ENCODE peak calls at places on chromosomes 5 and 9, in six cellular contexts. K is adrenal gland, N is vagina, L is H54, A is Peyer's patch, X is sigmoid colon. T is an unnamed sample.

GRCh38 chr9:130215341-130216119 is 43.3 kb downstream of the NCS1 start:
- DNase-seq in N (no peak), L (no peak), K (peak), A (no peak), X (peak), T (no peak)

GRCh38 chr5:76180817-76181805 is 97.9 kb downstream of the SV2C start:
- DNase-seq in X (no peak), N (no peak), L (no peak), A (no peak), K (peak), T (no peak)

GRCh38 chr5:170296935-170297588 is 515 bp downstream of the LCP2 start:
- DNase-seq in X (no peak), N (no peak), L (no peak), A (no peak), K (no peak), T (peak)

GRCh38 chr9:93673844-93674334 is 97.5 kb downstream of the PHF2 start:
- DNase-seq in N (no peak), A (no peak), L (no peak), X (peak), K (peak), T (peak)

GRCh38 chr5:10194083-10194482 is 55.6 kb downstream of the ATPSCKMT start:
- DNase-seq in X (no peak), A (no peak), K (no peak), N (no peak), L (no peak), T (no peak)

GRCh38 chr5:153159611-153160010 is 330.9 kb upstream of the GRIA1 start:
- DNase-seq in N (no peak), X (no peak), A (no peak), L (no peak), K (no peak), T (no peak)

GRCh38 chr9:93134018-93134739 is at the start of gene NINJ1:
- DNase-seq in L (peak), N (peak), K (peak), A (peak), X (peak), T (peak)

GRCh38 chr9:86614871-86615849 is 260.9 kb upstream of the TUT7 start:
- DNase-seq in K (no peak), N (no peak), L (peak), A (no peak), X (no peak), T (no peak)

GRCh38 chr9:134793281-134793680 is 87.3 kb upstream of the FCN2 start:
- DNase-seq in L (no peak), X (no peak), K (no peak), A (no peak), N (no peak), T (no peak)

GRCh38 chr9:81393985-81394811 is 295.1 kb downstream of the TLE1 start:
- DNase-seq in X (peak), K (no peak), N (no peak), L (no peak), A (no peak), T (peak)

GRCh38 chr5:958701-959571 is 49.7 kb upstream of the NKD2 start:
- DNase-seq in L (no peak), K (no peak), A (no peak), N (no peak), X (no peak), T (peak)

GRCh38 chr5:51396797-51397196 is 13.5 kb downstream of the ISL1 start:
- DNase-seq in X (no peak), L (no peak), A (no peak), N (no peak), K (no peak), T (no peak)

GRCh38 chr5:116575635-116576042 is 1.0 kb upstream of the SEMA6A start:
- DNase-seq in X (no peak), A (no peak), L (no peak), K (peak), N (no peak), T (no peak)

GRCh38 chr5:2093859-2094615 is 211.3 kb upstream of the IRX4 start:
- DNase-seq in K (no peak), A (no peak), N (no peak), X (no peak), L (no peak), T (no peak)

GRCh38 chr5:383621-384020 is 59.4 kb upstream of the EXOC3 start:
- DNase-seq in A (peak), L (no peak), N (no peak), X (no peak), K (no peak), T (no peak)

GRCh38 chr5:34038430-34038829 is 4.6 kb downstream of the C1QTNF3 start:
- DNase-seq in A (no peak), K (no peak), N (no peak), L (no peak), X (no peak), T (no peak)

GRCh38 chr5:34968258-34968657 is 38.9 kb downstream of the DNAJC21 start:
- DNase-seq in L (no peak), A (no peak), N (no peak), K (no peak), X (no peak), T (no peak)

GRCh38 chr5:91521313-91521712 is 138.2 kb upstream of the ARRDC3 start:
- DNase-seq in L (no peak), A (no peak), K (no peak), N (no peak), X (no peak), T (no peak)

GRCh38 chr5:115888027-115888426 is 46.3 kb downstream of the AP3S1 start:
- DNase-seq in K (no peak), A (no peak), N (no peak), X (no peak), L (no peak), T (no peak)

GRCh38 chr5:88886756-88887741 is 4.1 kb upstream of the MEF2C start:
- DNase-seq in L (no peak), A (peak), K (no peak), X (no peak), N (no peak), T (peak)

GRCh38 chr5:73031839-73032238 is 76.0 kb downstream of the FCHO2 start:
- DNase-seq in A (no peak), N (no peak), L (no peak), X (no peak), K (peak), T (no peak)

GRCh38 chr9:36939655-36940578 is 94.2 kb downstream of the PAX5 start:
- DNase-seq in N (peak), X (no peak), A (no peak), K (no peak), L (no peak), T (no peak)

GRCh38 chr9:127280880-127281660 is 16.5 kb downstream of the GARNL3 start:
- DNase-seq in K (no peak), X (no peak), L (no peak), A (no peak), N (no peak), T (no peak)

GRCh38 chr5:87121315-87122170 is 146.1 kb upstream of the RASA1 start:
- DNase-seq in K (peak), X (no peak), N (no peak), L (no peak), A (peak), T (no peak)

GRCh38 chr5:74075900-74076484 is 450.0 kb downstream of the ARHGEF28 start:
- DNase-seq in N (no peak), A (no peak), L (no peak), K (no peak), X (no peak), T (no peak)

GRCh38 chr5:35853652-35854051 is 3.0 kb upstream of the IL7R start:
- DNase-seq in A (peak), L (no peak), X (no peak), N (no peak), K (peak), T (no peak)

GRCh38 chr5:90528704-90529233 is 615 bp downstream of the LYSMD3 start:
- DNase-seq in A (no peak), L (no peak), K (no peak), X (no peak), N (no peak), T (no peak)

GRCh38 chr5:33939863-33940262 is 3.7 kb downstream of the RXFP3 start:
- DNase-seq in K (no peak), X (no peak), A (no peak), L (peak), N (no peak), T (no peak)

GRCh38 chr9:20921362-20921761 is 110.1 kb downstream of the HACD4 start:
- DNase-seq in X (no peak), A (no peak), L (no peak), K (no peak), N (no peak), T (no peak)

GRCh38 chr5:12323637-12324229 is 419.5 kb upstream of the CTNND2 start:
- DNase-seq in K (no peak), L (no peak), A (no peak), X (no peak), N (no peak), T (no peak)

GRCh38 chr5:158080112-158080511 is 221.2 kb upstream of the CLINT1 start:
- DNase-seq in A (no peak), L (no peak), X (no peak), K (no peak), N (no peak), T (no peak)

GRCh38 chr5:78405820-78406750 is 45.7 kb downstream of the SCAMP1 start:
- DNase-seq in K (no peak), X (no peak), A (no peak), L (peak), N (no peak), T (no peak)

GRCh38 chr9:32468740-32469139 is 57.3 kb downstream of the RIGI start:
- DNase-seq in L (no peak), N (no peak), A (no peak), X (no peak), K (no peak), T (no peak)

GRCh38 chr5:127517480-127518318 is at the start of gene PRRC1:
- DNase-seq in X (peak), N (no peak), L (peak), A (peak), K (peak), T (peak)
- TF ChIP-seq POLR2A in X (no peak), N (no peak), L (peak), A (peak), K (peak), T (peak)

GRCh38 chr5:95960802-95961616 is 642 bp downstream of the ELL2 start:
- DNase-seq in K (peak), X (peak), L (no peak), N (peak), A (peak), T (peak)
- TF ChIP-seq POLR2A in K (no peak), X (peak), L (no peak), N (no peak), A (no peak), T (no peak)

GRCh38 chr5:110738503-110738811 is 350 bp upstream of the SLC25A46 start:
- DNase-seq in A (no peak), K (no peak), N (no peak), L (peak), X (no peak), T (no peak)

GRCh38 chr5:110736763-110737162 is 2.0 kb upstream of the SLC25A46 start:
- DNase-seq in K (no peak), L (no peak), A (no peak), N (no peak), X (no peak), T (no peak)

GRCh38 chr5:110735545-110735944 is 3.3 kb upstream of the SLC25A46 start:
- DNase-seq in K (no peak), L (no peak), N (no peak), X (no peak), A (no peak), T (no peak)

GRCh38 chr5:110734101-110734500 is 4.7 kb upstream of the SLC25A46 start:
- DNase-seq in K (no peak), X (no peak), L (no peak), N (no peak), A (no peak), T (no peak)

GRCh38 chr5:110738812-110739651 is at the start of gene SLC25A46:
- DNase-seq in K (peak), A (peak), X (peak), N (peak), L (peak), T (peak)
- TF ChIP-seq POLR2A in K (peak), A (peak), X (no peak), N (no peak), L (peak), T (peak)

DNA sequence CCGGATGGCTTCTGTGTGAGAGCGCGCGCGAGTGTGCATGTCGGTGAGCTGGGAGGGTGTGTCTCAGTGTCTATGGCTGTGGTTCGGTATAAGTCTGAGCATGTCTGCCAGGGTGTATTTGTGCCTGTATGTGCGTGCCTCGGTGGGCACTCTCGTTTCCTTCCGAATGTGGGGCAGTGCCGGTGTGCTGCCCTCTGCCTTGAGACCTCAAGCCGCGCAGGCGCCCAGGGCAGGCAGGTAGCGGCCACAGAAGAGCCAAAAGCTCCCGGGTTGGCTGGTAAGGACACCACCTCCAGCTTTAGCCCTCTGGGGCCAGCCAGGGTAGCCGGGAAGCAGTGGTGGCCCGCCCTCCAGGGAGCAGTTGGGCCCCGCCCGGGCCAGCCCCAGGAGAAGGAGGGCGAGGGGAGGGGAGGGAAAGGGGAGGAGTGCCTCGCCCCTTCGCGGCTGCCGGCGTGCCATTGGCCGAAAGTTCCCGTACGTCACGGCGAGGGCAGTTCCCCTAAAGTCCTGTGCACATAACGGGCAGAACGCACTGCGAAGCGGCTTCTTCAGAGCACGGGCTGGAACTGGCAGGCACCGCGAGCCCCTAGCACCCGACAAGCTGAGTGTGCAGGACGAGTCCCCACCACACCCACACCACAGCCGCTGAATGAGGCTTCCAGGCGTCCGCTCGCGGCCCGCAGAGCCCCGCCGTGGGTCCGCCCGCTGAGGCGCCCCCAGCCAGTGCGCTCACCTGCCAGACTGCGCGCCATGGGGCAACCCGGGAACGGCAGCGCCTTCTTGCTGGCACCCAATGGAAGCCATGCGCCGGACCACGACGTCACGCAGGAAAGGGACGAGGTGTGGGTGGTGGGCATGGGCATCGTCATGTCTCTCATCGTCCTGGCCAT is at the start of gene ADRB2:
- DNase-seq in K (peak), A (peak), X (peak), L (peak), N (peak), T (peak)
- TF ChIP-seq POLR2A in K (peak), A (peak), X (peak), L (peak), N (no peak), T (peak)

GRCh38 chr5:134738133-134738962 is at the start of gene CAMLG:
- DNase-seq in K (peak), N (peak), L (peak), A (peak), X (peak), T (peak)
- TF ChIP-seq POLR2A in K (peak), N (no peak), L (peak), A (peak), X (peak), T (peak)

GRCh38 chr9:96680812-96681499 is 25.8 kb upstream of the PRXL2C start:
- DNase-seq in L (no peak), A (no peak), N (no peak), K (no peak), X (no peak), T (no peak)
- TF ChIP-seq POLR2A in L (no peak), A (no peak), N (no peak), K (no peak), X (no peak), T (no peak)

DNA sequence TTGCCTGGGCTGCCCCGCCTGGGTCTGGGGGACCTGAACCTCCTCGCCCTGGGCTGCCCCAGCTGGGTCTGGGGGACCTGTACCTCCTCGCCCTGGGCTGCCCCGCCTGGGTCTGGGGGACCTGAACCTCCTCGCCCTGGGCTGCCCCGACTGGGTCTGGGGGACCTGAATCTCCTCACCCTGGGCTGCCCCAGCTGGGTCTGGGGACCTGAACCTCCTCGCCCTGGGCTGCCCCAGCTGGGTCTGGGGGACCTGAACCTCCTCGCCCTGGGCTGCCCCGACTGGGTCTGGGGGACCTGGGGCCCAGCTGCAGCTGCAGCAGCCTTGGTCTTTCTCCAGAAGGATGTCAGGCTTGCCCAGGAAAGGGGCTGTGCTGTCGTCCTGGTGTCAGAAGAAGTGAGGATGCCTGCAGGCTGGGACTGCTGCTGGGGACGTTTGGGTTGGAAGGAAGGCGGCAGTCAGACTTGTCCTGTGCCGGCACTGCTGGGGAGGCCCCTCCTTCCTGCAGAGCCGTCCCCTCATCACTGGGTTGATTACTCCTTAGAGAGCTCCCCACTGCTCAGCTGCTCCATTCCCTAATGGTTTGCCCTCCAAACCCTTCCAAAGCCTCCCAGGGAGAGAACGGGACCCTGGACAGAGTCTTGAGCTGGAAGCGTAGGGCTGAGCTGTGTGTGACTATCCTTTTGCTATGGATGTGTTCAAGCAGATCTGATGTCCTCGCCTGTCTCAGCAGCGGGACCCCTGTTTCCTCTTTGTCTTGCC is 8.7 kb upstream of the AJM1 start:
- DNase-seq in A (no peak), L (no peak), X (no peak), K (no peak), N (no peak), T (no peak)
- TF ChIP-seq POLR2A in A (no peak), L (no peak), X (no peak), K (no peak), N (no peak), T (no peak)